ENCODE peak calls at places on chromosomes 13 and 19, in eight cellular contexts. N is breast epithelium, T is ovary, F is cardiac muscle cell, B is body of pancreas, P is heart left ventricle, M is H9, L is ascending aorta. I is an unnamed sample. For H3K27me3, the result is how much of the 10 kb centered on the place peaks cover.

GRCh38 chr19:14333101-14333871 is 48.0 kb upstream of the ADGRE5 start:
- DNase-seq in N (no peak), B (no peak), L (no peak), M (peak), F (peak), T (no peak), P (peak), I (no peak)

GRCh38 chr19:33671211-33671610 is 49.5 kb downstream of the CHST8 start:
- DNase-seq in L (no peak), M (no peak), N (no peak), T (no peak), F (no peak), P (no peak), B (no peak), I (no peak)

GRCh38 chr13:38990693-38991092 is at the start of gene STOML3:
- DNase-seq in P (no peak), T (no peak), F (no peak), B (no peak), L (no peak), M (no peak), N (no peak), I (no peak)

GRCh38 chr13:45242070-45242469 is 41.2 kb upstream of the KCTD4 start:
- DNase-seq in F (peak), T (no peak), L (no peak), P (no peak), B (peak), N (no peak), M (no peak), I (no peak)

GRCh38 chr13:113754691-113755090 is 4.3 kb upstream of the TMEM255B start:
- DNase-seq in F (no peak), L (no peak), N (no peak), T (no peak), B (no peak), M (no peak), P (no peak), I (no peak)

GRCh38 chr13:92126399-92126798 is 728.0 kb downstream of the GPC5 start:
- DNase-seq in B (no peak), L (no peak), P (no peak), N (no peak), T (no peak), F (no peak), M (no peak), I (no peak)

GRCh38 chr13:47190696-47191095 is 293.8 kb upstream of the HTR2A start:
- DNase-seq in F (no peak), L (no peak), T (no peak), N (no peak), P (no peak), M (no peak), B (no peak), I (no peak)

GRCh38 chr13:26327905-26328304 is 74.0 kb downstream of the CDK8 start:
- DNase-seq in L (no peak), F (no peak), B (no peak), N (no peak), T (no peak), M (no peak), P (no peak), I (no peak)

GRCh38 chr19:33815410-33816340 is 19.0 kb downstream of the KCTD15 start:
- DNase-seq in M (no peak), P (no peak), F (no peak), L (peak), T (no peak), B (no peak), N (no peak), I (no peak)

GRCh38 chr13:51518847-51519246 is 65.4 kb upstream of the WDFY2 start:
- DNase-seq in B (peak), T (no peak), P (no peak), F (no peak), N (no peak), M (no peak), L (no peak), I (peak)

GRCh38 chr19:4352701-4353121 is 9.3 kb downstream of the MPND start:
- DNase-seq in F (peak), T (no peak), B (no peak), M (peak), N (no peak), L (no peak), P (no peak), I (no peak)

GRCh38 chr19:15701757-15702589 is 25.9 kb upstream of the OR10H2 start:
- DNase-seq in N (no peak), L (no peak), B (no peak), M (no peak), P (no peak), F (no peak), T (no peak), I (no peak)

GRCh38 chr13:81106348-81106747 is 765.4 kb upstream of the SPRY2 start:
- DNase-seq in P (no peak), L (no peak), M (no peak), T (no peak), B (no peak), F (no peak), N (no peak), I (no peak)

GRCh38 chr19:40810160-40810559 is 11.2 kb downstream of the EGLN2 start:
- DNase-seq in M (no peak), B (no peak), T (no peak), F (no peak), L (no peak), P (no peak), N (no peak), I (no peak)

GRCh38 chr19:53945441-53945840 is 17.3 kb upstream of the CACNG8 start:
- DNase-seq in M (peak), N (no peak), F (no peak), T (no peak), L (no peak), B (no peak), P (no peak), I (no peak)

GRCh38 chr13:23959231-23959862 is 62.0 kb upstream of the C1QTNF9B start:
- DNase-seq in F (no peak), P (no peak), L (no peak), B (no peak), M (no peak), T (no peak), N (no peak), I (peak)

GRCh38 chr13:41610426-41610825 is 153.1 kb downstream of the RGCC start:
- DNase-seq in B (no peak), T (no peak), N (no peak), M (no peak), P (peak), L (no peak), F (no peak), I (no peak)

GRCh38 chr19:2355168-2356035 is 4.7 kb upstream of the TMPRSS9 start:
- DNase-seq in M (no peak), B (no peak), F (no peak), P (no peak), N (no peak), T (no peak), L (no peak), I (no peak)

GRCh38 chr13:31670831-31671617 is 68.3 kb upstream of the RXFP2 start:
- DNase-seq in T (no peak), N (no peak), P (no peak), B (no peak), F (no peak), L (no peak), M (no peak), I (no peak)

GRCh38 chr13:106246237-106246636 is 289.2 kb downstream of the EFNB2 start:
- DNase-seq in B (no peak), T (no peak), L (no peak), M (no peak), F (no peak), P (no peak), N (no peak), I (no peak)

GRCh38 chr13:91045351-91046034 is 302.0 kb upstream of the MIR17HG start:
- DNase-seq in N (no peak), B (no peak), P (no peak), F (peak), T (no peak), L (no peak), M (no peak), I (peak)

GRCh38 chr19:3146677-3147100 is 10.9 kb downstream of the GNA15 start:
- DNase-seq in M (peak), B (no peak), L (no peak), F (no peak), P (no peak), T (no peak), N (no peak), I (no peak)

GRCh38 chr19:13830761-13831481 is 35.7 kb downstream of the ZSWIM4 start:
- DNase-seq in B (no peak), P (no peak), F (no peak), N (no peak), M (no peak), T (no peak), L (peak), I (no peak)

GRCh38 chr13:100398360-100398759 is 190.2 kb downstream of the GGACT start:
- DNase-seq in P (no peak), M (no peak), N (no peak), B (no peak), L (no peak), T (no peak), F (no peak), I (no peak)
- TF ChIP-seq CTCF in P (no peak), M (no peak), N (no peak), B (no peak), L (no peak), T (no peak), F (no peak), I (no peak)

DNA sequence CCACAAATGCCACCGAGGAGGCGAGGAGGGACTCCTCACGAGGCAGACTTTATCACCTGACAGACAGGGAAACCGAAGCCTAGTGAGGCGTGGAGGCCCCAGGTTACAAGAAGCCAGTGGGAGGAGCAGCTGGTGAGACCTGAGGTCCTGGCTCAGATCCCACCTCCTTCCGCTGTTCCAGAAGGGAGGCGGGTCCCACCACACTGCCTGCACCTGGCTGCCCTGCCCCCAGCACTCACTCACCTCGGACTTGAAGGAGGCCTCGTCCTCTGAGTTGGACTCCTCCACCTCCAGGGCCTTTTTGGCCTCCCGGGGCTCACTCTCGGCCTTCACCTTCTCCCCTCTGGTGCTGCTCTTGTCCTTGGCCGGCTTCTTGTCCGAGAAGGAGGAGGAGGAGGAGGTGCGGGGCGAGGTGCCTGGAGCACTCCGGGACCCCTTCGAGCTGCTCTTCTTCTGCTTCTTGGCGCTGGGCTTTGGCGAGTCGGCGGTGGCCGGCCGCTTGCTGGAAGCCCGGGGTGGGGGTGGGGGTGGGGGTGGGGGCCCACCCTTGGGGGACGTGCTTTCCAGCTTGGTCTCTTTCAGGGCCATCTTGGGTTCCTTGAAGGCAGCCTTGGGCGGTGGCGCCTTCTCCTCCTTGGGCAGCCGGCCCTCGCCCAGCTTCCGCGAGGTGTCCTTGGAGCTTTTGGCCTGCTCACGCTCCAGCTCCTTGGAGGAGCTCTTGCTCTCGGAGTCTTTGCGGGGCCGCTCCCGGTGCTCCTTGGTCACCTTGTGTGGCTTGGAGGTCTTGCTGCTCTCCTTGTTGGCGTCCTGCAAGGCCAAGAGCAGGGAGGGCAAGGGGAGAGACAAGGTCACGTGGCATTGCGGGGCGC is 57.7 kb downstream of the MLLT1 start:
- DNase-seq in B (no peak), F (no peak), L (no peak), N (no peak), T (no peak), P (no peak), M (no peak), I (no peak)
- H3K27me3 ChIP-seq in B (under half), F (under half), L (under half), N (under half), T (under half), P (under half), M (under half), I (under half)

GRCh38 chr19:12052571-12053169 is at the start of gene ZNF878:
- DNase-seq in P (peak), M (peak), T (peak), L (peak), N (peak), B (peak), F (peak), I (peak)
- TF ChIP-seq CTCF in P (no peak), M (peak), T (no peak), L (peak), N (no peak), B (no peak), F (peak), I (peak)

GRCh38 chr19:35365303-35365702 is 5.6 kb upstream of the GPR42 start:
- DNase-seq in T (no peak), N (no peak), P (no peak), M (no peak), B (no peak), F (no peak), L (no peak), I (no peak)

GRCh38 chr19:35363001-35363590 is 4.8 kb downstream of the FFAR3 start:
- DNase-seq in T (no peak), B (no peak), L (no peak), M (peak), F (no peak), P (no peak), N (no peak), I (no peak)

GRCh38 chr19:35360880-35361420 is 2.7 kb downstream of the FFAR3 start:
- DNase-seq in B (no peak), F (no peak), L (peak), M (peak), P (no peak), N (no peak), T (no peak), I (no peak)

GRCh38 chr19:35362261-35363000 is 4.2 kb downstream of the FFAR3 start:
- DNase-seq in F (no peak), T (no peak), N (no peak), P (no peak), L (no peak), B (no peak), M (no peak), I (no peak)

GRCh38 chr19:35363711-35364425 is 5.6 kb downstream of the FFAR3 start:
- DNase-seq in T (no peak), M (no peak), L (no peak), N (no peak), B (no peak), P (no peak), F (no peak), I (no peak)
- H3K27me3 ChIP-seq in T (under half), M (under half), L (under half), N (under half), B (under half), P (under half), F (under half), I (under half)

GRCh38 chr19:38046254-38047047 is 139.4 kb downstream of the SIPA1L3 start:
- DNase-seq in P (no peak), M (no peak), L (no peak), T (no peak), B (no peak), N (no peak), F (no peak), I (no peak)
- TF ChIP-seq CTCF in P (no peak), M (no peak), L (no peak), T (no peak), B (no peak), N (no peak), F (no peak), I (no peak)

GRCh38 chr19:39501340-39501739 is 2.6 kb downstream of the DLL3 start:
- DNase-seq in B (no peak), F (no peak), M (no peak), P (no peak), N (no peak), L (no peak), T (no peak), I (no peak)

GRCh38 chr19:39499082-39499642 is 415 bp downstream of the DLL3 start:
- DNase-seq in M (peak), B (no peak), N (no peak), P (no peak), T (no peak), L (no peak), F (peak), I (no peak)

GRCh38 chr19:39498262-39499081 is at the start of gene DLL3:
- DNase-seq in M (peak), B (no peak), P (no peak), F (peak), L (no peak), T (no peak), N (no peak), I (no peak)

GRCh38 chr19:39499932-39500331 is 1.2 kb downstream of the DLL3 start:
- DNase-seq in N (no peak), P (no peak), T (no peak), L (no peak), M (no peak), B (no peak), F (no peak), I (no peak)

DNA sequence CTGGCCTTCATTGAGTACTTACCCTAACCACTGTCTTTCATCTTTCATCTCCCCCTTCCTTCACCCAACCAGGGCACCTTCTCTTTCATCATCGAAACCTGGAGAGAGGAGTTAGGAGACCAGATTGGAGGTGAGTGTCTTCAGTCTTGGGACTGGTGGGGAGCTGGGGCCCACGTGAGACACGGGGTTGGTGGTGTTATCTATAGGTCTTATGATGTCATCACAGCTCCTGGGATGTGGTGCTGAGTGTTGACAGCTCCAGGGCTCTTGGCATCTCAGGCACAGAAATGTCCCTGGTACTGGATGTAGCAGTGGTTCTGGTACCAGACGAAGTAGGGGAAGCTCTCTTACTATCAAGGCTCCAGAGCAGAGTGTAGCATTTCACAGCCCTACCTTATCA is 1.8 kb downstream of the DLL3 start:
- DNase-seq in T (no peak), B (no peak), M (no peak), L (no peak), N (no peak), P (no peak), F (no peak), I (no peak)
- H3K27me3 ChIP-seq in T (under half), B (under half), M (under half), L (under half), N (under half), P (half or more), F (under half), I (half or more)

GRCh38 chr13:37049810-37050209 is 9.7 kb downstream of the SUPT20H start:
- DNase-seq in M (no peak), T (no peak), P (no peak), B (no peak), N (no peak), L (no peak), F (no peak), I (no peak)
- TF ChIP-seq CTCF in M (peak), T (no peak), P (no peak), B (no peak), N (no peak), L (no peak), F (peak), I (peak)

GRCh38 chr13:66224644-66225043 is 1005.5 kb downstream of the PCDH9 start:
- DNase-seq in F (no peak), P (no peak), B (no peak), L (no peak), T (no peak), N (no peak), M (peak), I (no peak)
- H3K27me3 ChIP-seq in F (under half), P (under half), B (under half), L (under half), T (under half), N (under half), M (under half), I (under half)

GRCh38 chr19:50721441-50722137 is 1.6 kb upstream of the CLEC11A start:
- DNase-seq in T (no peak), N (no peak), M (no peak), F (no peak), P (no peak), B (no peak), L (no peak), I (no peak)

GRCh38 chr19:50719566-50719965 is at the start of gene SHANK1:
- DNase-seq in P (no peak), M (peak), B (no peak), T (peak), F (peak), L (no peak), N (no peak), I (no peak)

GRCh38 chr19:50720181-50720920 is 749 bp upstream of the SHANK1 start:
- DNase-seq in F (no peak), T (no peak), B (no peak), N (no peak), L (no peak), P (no peak), M (no peak), I (no peak)

GRCh38 chr19:50722248-50723013 is 733 bp upstream of the CLEC11A start:
- DNase-seq in B (no peak), T (no peak), M (no peak), F (no peak), L (no peak), P (no peak), N (no peak), I (no peak)

GRCh38 chr19:50720921-50721291 is 1.3 kb upstream of the SHANK1 start:
- DNase-seq in L (no peak), P (no peak), M (no peak), T (no peak), F (no peak), N (no peak), B (no peak), I (no peak)
- TF ChIP-seq CTCF in L (no peak), P (no peak), M (peak), T (no peak), F (peak), N (no peak), B (no peak), I (peak)

GRCh38 chr19:723247-723646 is 14.5 kb downstream of the PALM start:
- DNase-seq in L (no peak), N (no peak), B (no peak), M (no peak), T (peak), P (no peak), F (no peak), I (no peak)

GRCh38 chr19:719636-720377 is 11.1 kb downstream of the PALM start:
- DNase-seq in B (no peak), F (no peak), T (peak), L (no peak), N (no peak), M (no peak), P (no peak), I (no peak)

GRCh38 chr19:723714-724113 is 15.0 kb downstream of the PALM start:
- DNase-seq in N (no peak), F (no peak), M (no peak), T (no peak), L (no peak), B (no peak), P (no peak), I (no peak)

GRCh38 chr19:720691-721160 is 12.0 kb downstream of the PALM start:
- DNase-seq in P (no peak), B (no peak), M (no peak), L (no peak), F (no peak), N (no peak), T (peak), I (no peak)

GRCh38 chr19:722553-723101 is 13.9 kb downstream of the PALM start:
- DNase-seq in L (no peak), P (peak), F (no peak), N (no peak), B (no peak), T (peak), M (no peak), I (no peak)
- H3K27me3 ChIP-seq in L (under half), P (under half), F (under half), N (under half), B (under half), T (under half), M (under half), I (under half)

I was measured in kidney epithelial cell.